ENCODE peak calls at places on chromosomes 11 and 22, in five cellular contexts. One of them, this sample, is unnamed. For H3K4me1, the result is how much of the 10 kb centered on the place peaks cover.

GRCh38 chr11:119538748-119539147 is 115.8 kb upstream of the THY1 start:
- DNase-seq in stomach: no peak
- DNase-seq in K562: no peak
- DNase-seq in prostate gland: no peak
- DNase-seq in esophagus muscularis mucosa: no peak
- DNase-seq in this sample: no peak

GRCh38 chr11:72511393-72512047 is 77.2 kb upstream of the CLPB start:
- DNase-seq in stomach: no peak
- DNase-seq in K562: no peak
- DNase-seq in prostate gland: no peak
- DNase-seq in esophagus muscularis mucosa: no peak
- DNase-seq in this sample: no peak

GRCh38 chr22:35399114-35399677 is 744 bp upstream of the MCM5 start:
- DNase-seq in stomach: no peak
- DNase-seq in K562: no peak
- DNase-seq in prostate gland: no peak
- DNase-seq in esophagus muscularis mucosa: no peak
- DNase-seq in this sample: no peak

GRCh38 chr22:26066534-26066933 is 102.7 kb upstream of the SEZ6L start:
- DNase-seq in stomach: no peak
- DNase-seq in K562: no peak
- DNase-seq in prostate gland: no peak
- DNase-seq in esophagus muscularis mucosa: no peak
- DNase-seq in this sample: no peak

GRCh38 chr22:37464181-37464580 is 22.0 kb downstream of the MFNG start:
- DNase-seq in stomach: no peak
- DNase-seq in K562: no peak
- DNase-seq in prostate gland: no peak
- DNase-seq in esophagus muscularis mucosa: no peak
- DNase-seq in this sample: peak

GRCh38 chr11:32233928-32234327 is 143.1 kb downstream of the RCN1 start:
- DNase-seq in stomach: no peak
- DNase-seq in K562: no peak
- DNase-seq in prostate gland: no peak
- DNase-seq in esophagus muscularis mucosa: no peak
- DNase-seq in this sample: no peak

GRCh38 chr11:62133328-62134065 is 9.7 kb downstream of the INCENP start:
- DNase-seq in stomach: peak
- DNase-seq in K562: no peak
- DNase-seq in prostate gland: no peak
- DNase-seq in esophagus muscularis mucosa: no peak
- DNase-seq in this sample: no peak

GRCh38 chr22:28907311-28908008 is 24.1 kb downstream of the ZNRF3 start:
- DNase-seq in stomach: no peak
- DNase-seq in K562: no peak
- DNase-seq in prostate gland: no peak
- DNase-seq in esophagus muscularis mucosa: no peak
- DNase-seq in this sample: no peak

GRCh38 chr11:130137999-130138398 is 21.6 kb upstream of the ST14 start:
- DNase-seq in stomach: no peak
- DNase-seq in K562: no peak
- DNase-seq in prostate gland: no peak
- DNase-seq in esophagus muscularis mucosa: no peak
- DNase-seq in this sample: no peak

GRCh38 chr11:110472858-110473257 is 43.1 kb downstream of the FDX1 start:
- DNase-seq in stomach: no peak
- DNase-seq in K562: no peak
- DNase-seq in prostate gland: no peak
- DNase-seq in esophagus muscularis mucosa: no peak
- DNase-seq in this sample: no peak

GRCh38 chr11:17076517-17077239 is 789 bp downstream of the RPS13 start:
- DNase-seq in stomach: no peak
- DNase-seq in K562: no peak
- DNase-seq in prostate gland: no peak
- DNase-seq in esophagus muscularis mucosa: no peak
- DNase-seq in this sample: no peak

GRCh38 chr11:74142624-74143023 is 28.2 kb downstream of the C2CD3 start:
- DNase-seq in stomach: no peak
- DNase-seq in K562: no peak
- DNase-seq in prostate gland: no peak
- DNase-seq in esophagus muscularis mucosa: no peak
- DNase-seq in this sample: no peak

GRCh38 chr11:82906236-82906635 is 4.7 kb downstream of the DDIAS start:
- DNase-seq in stomach: no peak
- DNase-seq in K562: no peak
- DNase-seq in prostate gland: no peak
- DNase-seq in esophagus muscularis mucosa: no peak
- DNase-seq in this sample: no peak

GRCh38 chr11:34669458-34669857 is 48.6 kb downstream of the EHF start:
- DNase-seq in stomach: no peak
- DNase-seq in K562: no peak
- DNase-seq in prostate gland: no peak
- DNase-seq in esophagus muscularis mucosa: no peak
- DNase-seq in this sample: no peak

GRCh38 chr22:49619301-49619700 is 208.4 kb downstream of the BRD1 start:
- DNase-seq in stomach: no peak
- DNase-seq in K562: no peak
- DNase-seq in prostate gland: no peak
- DNase-seq in esophagus muscularis mucosa: no peak
- DNase-seq in this sample: no peak

GRCh38 chr11:8100605-8101004 is 19.6 kb downstream of the TUB start:
- DNase-seq in stomach: peak
- DNase-seq in K562: no peak
- DNase-seq in prostate gland: no peak
- DNase-seq in esophagus muscularis mucosa: no peak
- DNase-seq in this sample: no peak

GRCh38 chr11:121494355-121495099 is 41.8 kb upstream of the SORL1-AS1 start:
- DNase-seq in stomach: no peak
- DNase-seq in K562: no peak
- DNase-seq in prostate gland: no peak
- DNase-seq in esophagus muscularis mucosa: no peak
- DNase-seq in this sample: no peak

GRCh38 chr22:30606455-30607299 is at the start of gene TCN2:
- DNase-seq in stomach: peak
- DNase-seq in K562: peak
- DNase-seq in prostate gland: peak
- DNase-seq in esophagus muscularis mucosa: peak
- DNase-seq in this sample: peak

GRCh38 chr22:36775589-36775965 is 342 bp downstream of the IFT27 start:
- DNase-seq in stomach: peak
- DNase-seq in K562: no peak
- DNase-seq in prostate gland: peak
- DNase-seq in esophagus muscularis mucosa: no peak
- DNase-seq in this sample: peak

GRCh38 chr11:22752908-22753310 is 76.7 kb downstream of the SVIP start:
- DNase-seq in stomach: no peak
- DNase-seq in K562: no peak
- DNase-seq in prostate gland: no peak
- DNase-seq in esophagus muscularis mucosa: no peak
- DNase-seq in this sample: no peak

GRCh38 chr22:42893366-42894150 is 36.5 kb upstream of the ARFGAP3 start:
- DNase-seq in stomach: no peak
- DNase-seq in K562: no peak
- DNase-seq in prostate gland: no peak
- DNase-seq in esophagus muscularis mucosa: no peak
- DNase-seq in this sample: no peak

GRCh38 chr11:128759597-128759996 is 65.7 kb downstream of the FLI1 start:
- DNase-seq in stomach: no peak
- DNase-seq in K562: no peak
- DNase-seq in prostate gland: no peak
- DNase-seq in esophagus muscularis mucosa: no peak
- DNase-seq in this sample: no peak

GRCh38 chr22:30212363-30212995 is 34.1 kb downstream of the LIF start:
- DNase-seq in stomach: peak
- DNase-seq in K562: no peak
- DNase-seq in prostate gland: peak
- DNase-seq in esophagus muscularis mucosa: no peak
- DNase-seq in this sample: peak

GRCh38 chr11:118239509-118239908 is 12.7 kb downstream of the MPZL3 start:
- DNase-seq in stomach: no peak
- DNase-seq in K562: no peak
- DNase-seq in prostate gland: no peak
- DNase-seq in esophagus muscularis mucosa: no peak
- DNase-seq in this sample: no peak

DNA sequence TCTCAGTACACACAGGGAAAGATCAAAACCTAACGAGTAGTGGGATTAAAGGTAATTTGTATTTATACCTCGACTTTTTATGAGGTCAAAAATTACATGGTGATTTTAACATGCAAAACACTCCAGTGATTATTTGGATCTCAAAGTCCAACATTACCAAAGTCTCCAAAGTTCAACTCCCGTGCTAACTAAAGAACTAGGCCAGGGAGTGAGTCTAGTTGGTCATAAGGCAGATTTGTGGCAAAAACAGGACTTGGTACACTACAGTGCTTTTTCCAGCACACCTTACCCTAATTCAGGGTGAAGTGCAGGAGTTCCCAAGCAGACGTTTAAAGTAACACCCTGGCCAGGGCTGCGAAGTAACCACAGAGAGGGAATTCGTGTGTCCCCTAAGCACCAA is 1.1 kb downstream of the PUS3 start:
- DNase-seq in stomach: no peak
- DNase-seq in K562: no peak
- DNase-seq in prostate gland: no peak
- DNase-seq in esophagus muscularis mucosa: no peak
- DNase-seq in this sample: no peak
- TF ChIP-seq POLR2A in stomach: no peak
- TF ChIP-seq POLR2A in K562: no peak
- TF ChIP-seq POLR2A in prostate gland: no peak
- TF ChIP-seq POLR2A in esophagus muscularis mucosa: no peak
- TF ChIP-seq POLR2A in this sample: no peak

GRCh38 chr11:65609711-65610110 is 4.3 kb downstream of the MAP3K11 start:
- DNase-seq in stomach: no peak
- DNase-seq in K562: no peak
- DNase-seq in prostate gland: no peak
- DNase-seq in esophagus muscularis mucosa: no peak
- DNase-seq in this sample: no peak

GRCh38 chr11:65613091-65613928 is 711 bp downstream of the MAP3K11 start:
- DNase-seq in stomach: peak
- DNase-seq in K562: no peak
- DNase-seq in prostate gland: no peak
- DNase-seq in esophagus muscularis mucosa: no peak
- DNase-seq in this sample: no peak

GRCh38 chr11:65612691-65613090 is 1.3 kb downstream of the MAP3K11 start:
- DNase-seq in stomach: no peak
- DNase-seq in K562: no peak
- DNase-seq in prostate gland: no peak
- DNase-seq in esophagus muscularis mucosa: no peak
- DNase-seq in this sample: no peak

GRCh38 chr11:65611028-65611757 is 2.8 kb downstream of the MAP3K11 start:
- DNase-seq in stomach: no peak
- DNase-seq in K562: no peak
- DNase-seq in prostate gland: no peak
- DNase-seq in esophagus muscularis mucosa: no peak
- DNase-seq in this sample: no peak

GRCh38 chr11:65611758-65612603 is 2.0 kb downstream of the MAP3K11 start:
- DNase-seq in stomach: no peak
- DNase-seq in K562: no peak
- DNase-seq in prostate gland: no peak
- DNase-seq in esophagus muscularis mucosa: no peak
- DNase-seq in this sample: no peak
- H3K4me1 ChIP-seq in stomach: half or more
- H3K4me1 ChIP-seq in K562: under half
- H3K4me1 ChIP-seq in prostate gland: under half
- H3K4me1 ChIP-seq in esophagus muscularis mucosa: half or more
- H3K4me1 ChIP-seq in this sample: half or more

GRCh38 chr11:86980397-86980796 is 25.2 kb upstream of the FZD4 start:
- DNase-seq in stomach: no peak
- DNase-seq in K562: no peak
- DNase-seq in prostate gland: no peak
- DNase-seq in esophagus muscularis mucosa: no peak
- DNase-seq in this sample: no peak

GRCh38 chr11:86981777-86982540 is 26.8 kb upstream of the FZD4 start:
- DNase-seq in stomach: no peak
- DNase-seq in K562: no peak
- DNase-seq in prostate gland: no peak
- DNase-seq in esophagus muscularis mucosa: no peak
- DNase-seq in this sample: no peak

GRCh38 chr11:86978756-86979608 is 23.8 kb upstream of the FZD4 start:
- DNase-seq in stomach: no peak
- DNase-seq in K562: peak
- DNase-seq in prostate gland: no peak
- DNase-seq in esophagus muscularis mucosa: no peak
- DNase-seq in this sample: no peak

GRCh38 chr11:86977441-86978050 is 22.4 kb upstream of the FZD4 start:
- DNase-seq in stomach: no peak
- DNase-seq in K562: no peak
- DNase-seq in prostate gland: no peak
- DNase-seq in esophagus muscularis mucosa: no peak
- DNase-seq in this sample: no peak

DNA sequence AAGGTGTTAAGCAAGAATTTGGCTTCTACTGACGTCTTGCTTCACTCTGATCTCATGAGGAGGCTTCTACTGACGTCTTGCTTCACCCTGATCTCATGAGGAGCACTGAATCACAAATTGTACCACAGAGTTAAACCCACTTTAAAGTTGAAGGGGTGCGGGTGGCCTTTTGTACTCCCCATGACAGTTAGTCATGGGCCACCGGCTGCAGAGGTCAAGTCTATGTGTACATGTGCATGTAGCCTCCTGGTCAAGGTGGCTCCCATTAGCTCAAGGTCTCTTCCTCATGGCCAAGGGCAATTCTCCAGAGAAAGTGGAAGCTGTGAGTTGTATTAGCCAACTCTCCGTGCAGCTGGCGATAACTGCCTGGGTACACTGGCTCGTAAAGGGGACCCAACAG is 23.1 kb upstream of the FZD4 start:
- DNase-seq in stomach: no peak
- DNase-seq in K562: no peak
- DNase-seq in prostate gland: no peak
- DNase-seq in esophagus muscularis mucosa: no peak
- DNase-seq in this sample: no peak
- TF ChIP-seq POLR2AphosphoS5 in stomach: no peak
- TF ChIP-seq POLR2AphosphoS5 in K562: no peak
- TF ChIP-seq POLR2AphosphoS5 in prostate gland: no peak
- TF ChIP-seq POLR2AphosphoS5 in esophagus muscularis mucosa: peak
- TF ChIP-seq POLR2AphosphoS5 in this sample: peak

DNA sequence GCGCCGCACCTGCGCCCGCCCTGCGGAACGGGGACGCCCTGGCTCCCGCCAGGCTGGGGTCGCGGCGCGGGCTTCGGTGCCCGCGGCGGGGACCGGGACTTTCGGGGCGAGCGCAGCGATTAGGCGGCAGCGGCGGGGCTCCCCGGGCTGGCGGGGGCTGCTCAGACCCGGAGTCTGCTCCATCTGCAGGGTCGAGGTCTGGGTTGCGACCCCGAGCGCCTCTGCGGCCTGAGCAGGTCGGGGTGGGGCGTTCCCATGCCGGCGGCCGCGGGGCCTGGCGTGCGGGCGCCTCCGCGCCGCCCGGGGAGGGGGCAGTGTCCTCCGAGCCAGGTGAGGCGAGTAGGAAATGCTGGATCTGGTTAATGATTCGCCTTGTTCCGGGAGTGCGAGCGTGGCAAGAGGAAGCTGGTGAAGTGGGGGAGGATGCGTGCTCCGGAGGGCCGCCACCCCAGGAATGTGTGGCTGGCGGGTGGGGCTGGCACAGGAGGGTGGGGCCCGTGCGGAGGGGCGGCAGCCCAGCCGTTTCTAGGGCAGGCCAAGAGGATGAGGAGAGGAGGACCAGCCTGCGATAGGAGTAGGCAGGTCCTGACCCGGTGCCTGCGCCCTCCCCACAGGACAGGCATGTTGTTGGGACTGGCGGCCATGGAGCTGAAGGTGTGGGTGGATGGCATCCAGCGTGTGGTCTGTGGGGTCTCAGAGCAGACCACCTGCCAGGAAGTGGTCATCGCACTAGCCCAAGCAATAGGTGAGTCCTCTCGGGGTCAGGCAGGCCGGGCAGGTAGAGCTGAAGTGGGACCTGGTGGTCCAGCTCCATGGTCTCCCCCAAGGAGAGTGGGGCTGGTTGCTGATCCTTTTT is 606 bp downstream of the RASSF7 start:
- DNase-seq in stomach: peak
- DNase-seq in K562: peak
- DNase-seq in prostate gland: no peak
- DNase-seq in esophagus muscularis mucosa: no peak
- DNase-seq in this sample: peak
- TF ChIP-seq POLR2A in stomach: no peak
- TF ChIP-seq POLR2A in K562: no peak
- TF ChIP-seq POLR2A in prostate gland: peak
- TF ChIP-seq POLR2A in esophagus muscularis mucosa: no peak
- TF ChIP-seq POLR2A in this sample: peak